ENCODE peak calls at places on chromosomes 5 and 9, in six cellular contexts. D, B, J, K, X and O are unnamed samples. For H3K27me3, the result is how much of the 10 kb centered on the place peaks cover.

GRCh38 chr5:14447958-14448881 is 133.4 kb upstream of the OTULINL start:
- DNase-seq in D (no peak), B (peak), J (no peak), K (peak), X (no peak), O (no peak)

GRCh38 chr5:120386981-120387380 is 77.1 kb upstream of the PRR16 start:
- DNase-seq in D (no peak), B (no peak), J (no peak), K (no peak), X (no peak), O (no peak)

GRCh38 chr5:16957305-16958165 is 21.4 kb upstream of the MYO10 start:
- DNase-seq in D (peak), B (no peak), J (no peak), K (no peak), X (no peak), O (peak)

GRCh38 chr9:2815661-2816060 is 28.2 kb downstream of the PUM3 start:
- DNase-seq in D (no peak), B (no peak), J (no peak), K (no peak), X (no peak), O (no peak)

GRCh38 chr9:124652994-124653393 is 118.1 kb downstream of the NR6A1 start:
- DNase-seq in D (no peak), B (no peak), J (no peak), K (no peak), X (no peak), O (no peak)

GRCh38 chr5:174692381-174692780 is 32.0 kb upstream of the MSX2 start:
- DNase-seq in D (no peak), B (no peak), J (peak), K (no peak), X (no peak), O (no peak)

GRCh38 chr9:8457050-8457449 is 657.5 kb upstream of the DMAC1 start:
- DNase-seq in D (no peak), B (no peak), J (no peak), K (no peak), X (no peak), O (no peak)

GRCh38 chr9:119283118-119283794 is 86.0 kb downstream of the BRINP1 start:
- DNase-seq in D (no peak), B (no peak), J (peak), K (no peak), X (peak), O (peak)

GRCh38 chr9:13033959-13034695 is 245.4 kb downstream of the MPDZ start:
- DNase-seq in D (no peak), B (peak), J (peak), K (peak), X (peak), O (peak)

GRCh38 chr9:36729902-36730301 is 157.2 kb downstream of the MELK start:
- DNase-seq in D (no peak), B (no peak), J (no peak), K (no peak), X (no peak), O (no peak)

GRCh38 chr9:132794730-132795380 is 83.2 kb downstream of the AK8 start:
- DNase-seq in D (peak), B (no peak), J (peak), K (no peak), X (no peak), O (peak)

GRCh38 chr5:56037531-56038010 is 42.8 kb upstream of the IL6ST start:
- DNase-seq in D (no peak), B (peak), J (no peak), K (no peak), X (no peak), O (no peak)

GRCh38 chr5:64811050-64811640 is 42.4 kb downstream of the CWC27 start:
- DNase-seq in D (peak), B (no peak), J (no peak), K (peak), X (no peak), O (peak)

GRCh38 chr9:92608221-92609141 is 61.5 kb downstream of the IPPK start:
- DNase-seq in D (no peak), B (no peak), J (no peak), K (no peak), X (no peak), O (no peak)

GRCh38 chr9:136997830-136998234 is 1.5 kb upstream of the CLIC3 start:
- DNase-seq in D (no peak), B (no peak), J (no peak), K (no peak), X (no peak), O (no peak)

GRCh38 chr9:742104-742503 is 99.4 kb upstream of the DMRT1 start:
- DNase-seq in D (no peak), B (no peak), J (no peak), K (no peak), X (no peak), O (no peak)

GRCh38 chr5:134242146-134242545 is 16.3 kb upstream of the PPP2CA start:
- DNase-seq in D (no peak), B (peak), J (no peak), K (no peak), X (no peak), O (peak)

GRCh38 chr5:169288066-169288753 is 12.7 kb downstream of the SLIT3 start:
- DNase-seq in D (no peak), B (no peak), J (no peak), K (no peak), X (no peak), O (no peak)

GRCh38 chr5:150516011-150516410 is 8.1 kb downstream of the NDST1 start:
- DNase-seq in D (no peak), B (peak), J (no peak), K (no peak), X (no peak), O (no peak)

GRCh38 chr9:113648048-113648447 is 184.5 kb downstream of the RGS3 start:
- DNase-seq in D (no peak), B (no peak), J (peak), K (no peak), X (no peak), O (no peak)

GRCh38 chr9:79768199-79768598 is 196.4 kb downstream of the TLE4 start:
- DNase-seq in D (no peak), B (no peak), J (peak), K (no peak), X (no peak), O (no peak)

GRCh38 chr5:170338933-170339779 is 41.6 kb upstream of the LCP2 start:
- DNase-seq in D (no peak), B (no peak), J (peak), K (no peak), X (peak), O (peak)

GRCh38 chr5:94707359-94707758 is 88.9 kb downstream of the SLF1 start:
- DNase-seq in D (no peak), B (peak), J (no peak), K (no peak), X (no peak), O (no peak)

DNA sequence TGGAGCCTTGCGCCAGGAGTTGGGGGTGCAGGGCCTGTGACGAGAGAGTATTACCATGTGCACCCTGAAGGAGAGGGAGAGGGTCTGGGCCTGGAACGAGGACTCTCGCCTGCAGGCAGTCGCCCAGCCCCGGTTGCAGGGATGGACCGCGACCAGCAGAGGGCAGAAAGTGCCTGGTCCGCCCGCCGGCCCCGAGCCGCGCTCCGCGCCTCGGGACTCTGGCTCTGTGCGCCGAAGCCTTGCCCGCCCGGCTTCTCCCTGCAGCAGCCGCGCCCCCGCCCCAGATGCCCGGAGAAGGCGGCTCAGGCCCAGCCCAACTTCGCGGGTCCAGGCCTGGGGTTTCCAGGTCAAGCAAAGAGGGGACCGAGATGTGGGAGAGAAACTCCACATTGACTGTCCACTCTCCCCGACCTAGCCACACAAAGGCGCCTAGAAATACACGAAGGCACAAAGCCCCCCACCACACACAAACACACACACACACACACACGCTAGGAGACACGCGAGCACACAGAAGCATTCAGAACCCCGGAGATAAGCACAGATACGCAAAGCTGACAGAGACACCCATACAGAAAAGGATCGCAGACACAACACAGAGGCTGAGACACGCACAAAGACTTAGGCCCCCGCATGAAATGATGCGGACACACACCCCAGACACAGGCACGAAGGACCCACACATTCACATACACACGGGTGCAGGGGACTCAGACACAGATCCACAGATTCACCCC is 2.0 kb upstream of the LMX1B start:
- DNase-seq in D (no peak), B (peak), J (peak), K (peak), X (peak), O (peak)
- H3K27me3 ChIP-seq in D (under half), B (under half), J (half or more), K (half or more), X (half or more), O (half or more)

GRCh38 chr5:39120052-39120420 is 45.8 kb upstream of the RICTOR start:
- DNase-seq in D (no peak), B (no peak), J (no peak), K (no peak), X (no peak), O (no peak)
- H3K27me3 ChIP-seq in D (under half), B (under half), J (under half), K (under half), X (under half), O (under half)

GRCh38 chr9:134005381-134005780 is 13.3 kb upstream of the VAV2 start:
- DNase-seq in D (no peak), B (no peak), J (no peak), K (no peak), X (no peak), O (no peak)
- H3K27me3 ChIP-seq in D (under half), B (under half), J (under half), K (under half), X (under half), O (under half)

GRCh38 chr5:93583799-93584530 is 943 bp downstream of the NR2F1 start:
- DNase-seq in D (no peak), B (peak), J (peak), K (peak), X (no peak), O (no peak)
- H3K27me3 ChIP-seq in D (half or more), B (under half), J (half or more), K (under half), X (half or more), O (under half)

GRCh38 chr5:178057839-178058238 is 55.5 kb upstream of the N4BP3 start:
- DNase-seq in D (no peak), B (no peak), J (no peak), K (no peak), X (no peak), O (no peak)
- H3K27me3 ChIP-seq in D (under half), B (under half), J (under half), K (under half), X (under half), O (under half)

DNA sequence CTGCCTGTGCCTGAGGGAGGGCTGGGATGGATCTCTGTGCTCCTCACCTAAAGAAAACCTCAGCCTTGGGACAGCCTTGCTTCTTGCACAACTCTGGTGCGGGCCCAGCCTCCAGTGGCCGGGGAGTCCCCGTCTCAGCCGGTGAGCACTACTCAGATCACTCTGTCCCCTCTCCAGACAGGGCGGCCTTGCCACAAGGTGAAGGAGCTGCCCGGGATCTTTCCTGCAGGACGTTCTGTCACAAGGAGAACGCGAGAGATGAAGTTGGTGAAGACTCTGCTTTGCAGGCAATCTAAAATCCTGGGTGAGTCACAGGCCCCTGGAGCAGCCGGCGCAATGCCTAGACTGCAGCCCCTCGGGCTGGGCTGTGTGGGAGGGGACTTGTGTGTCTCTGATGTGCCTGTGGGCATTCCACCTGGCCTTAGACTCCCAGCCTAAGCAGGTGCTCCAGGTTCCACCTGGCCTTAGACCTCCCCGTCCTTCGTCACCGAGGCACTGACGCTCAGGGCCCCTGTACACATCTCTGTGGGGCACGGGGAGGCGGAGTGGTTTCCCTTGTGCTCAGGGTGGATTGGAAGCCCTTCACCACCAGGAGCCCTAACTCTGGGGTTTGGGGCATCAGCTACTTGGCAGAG is 15.2 kb upstream of the IRX4 start:
- DNase-seq in D (no peak), B (no peak), J (no peak), K (no peak), X (no peak), O (no peak)
- H3K27me3 ChIP-seq in D (under half), B (under half), J (under half), K (half or more), X (under half), O (under half)

DNA sequence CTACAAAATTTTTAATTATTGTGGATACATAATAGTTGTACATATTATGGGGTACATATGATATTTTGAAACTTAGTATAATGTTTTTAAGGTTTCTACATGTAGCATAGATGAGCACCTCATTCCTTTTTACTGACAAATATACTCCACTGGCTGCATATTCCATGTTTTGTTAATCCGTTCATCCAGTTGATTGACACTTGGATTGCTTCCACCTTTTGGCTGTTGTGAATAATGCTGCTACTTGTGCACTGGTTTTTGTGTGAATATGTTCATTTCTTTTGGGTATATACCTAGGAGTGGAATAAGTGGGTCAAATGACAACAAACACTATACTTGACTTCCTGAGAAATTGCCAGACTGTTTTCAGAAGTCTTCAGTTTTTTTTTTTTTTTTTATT is 2.8 kb upstream of the ENTREP1 start:
- DNase-seq in D (no peak), B (no peak), J (no peak), K (no peak), X (no peak), O (peak)
- H3K27me3 ChIP-seq in D (under half), B (under half), J (under half), K (half or more), X (under half), O (under half)

GRCh38 chr5:167571824-167572223 is 719.6 kb upstream of the WWC1 start:
- DNase-seq in D (no peak), B (no peak), J (peak), K (no peak), X (no peak), O (no peak)
- H3K27me3 ChIP-seq in D (under half), B (under half), J (under half), K (under half), X (under half), O (under half)

GRCh38 chr9:109639666-109640231 is 140.2 kb upstream of the PALM2AKAP2 start:
- DNase-seq in D (no peak), B (no peak), J (no peak), K (no peak), X (no peak), O (no peak)

GRCh38 chr9:109640232-109641078 is 139.5 kb upstream of the PALM2AKAP2 start:
- DNase-seq in D (no peak), B (peak), J (peak), K (peak), X (peak), O (peak)

DNA sequence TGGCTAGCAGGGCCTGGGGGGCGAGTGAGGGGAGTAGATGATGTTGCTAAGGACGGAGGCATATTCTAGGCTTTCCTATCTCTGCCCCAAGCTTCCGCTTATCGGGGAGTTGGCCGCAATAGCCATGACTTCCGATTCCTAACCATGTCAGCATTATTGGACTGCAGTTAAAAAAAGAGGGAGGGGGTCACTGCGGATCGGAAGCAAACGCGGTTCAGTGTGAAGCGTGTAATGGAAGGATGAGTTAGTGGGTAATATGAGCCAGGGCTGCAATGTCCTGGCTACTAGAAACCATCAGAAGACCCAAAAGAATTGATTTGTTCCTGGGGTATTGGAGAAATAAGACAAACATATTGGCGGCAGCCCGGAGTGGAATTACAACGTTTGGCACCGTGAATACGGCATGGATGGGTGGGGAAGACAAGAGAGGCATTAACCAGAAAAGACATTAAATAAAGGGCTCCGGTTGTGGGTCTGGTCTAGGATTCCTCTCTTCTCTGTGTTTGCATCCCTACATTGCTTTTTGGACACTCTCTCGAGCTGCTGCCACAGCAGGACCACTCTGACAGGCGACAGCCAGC is 138.8 kb upstream of the PALM2AKAP2 start:
- DNase-seq in D (no peak), B (no peak), J (no peak), K (no peak), X (no peak), O (no peak)
- H3K27me3 ChIP-seq in D (half or more), B (under half), J (half or more), K (under half), X (under half), O (under half)

GRCh38 chr9:123373447-123373923 is 17.5 kb downstream of the CRB2 start:
- DNase-seq in D (no peak), B (no peak), J (peak), K (no peak), X (no peak), O (no peak)
- H3K27me3 ChIP-seq in D (half or more), B (under half), J (under half), K (under half), X (under half), O (under half)